ENCODE peak calls at places on chromosome 19, in five cellular contexts. One of them, this sample, is unnamed. For H3K4me1, the result is how much of the 10 kb centered on the place peaks cover.

GRCh38 chr19:31589109-31589508 is 239.9 kb upstream of the TSHZ3 start:
- DNase-seq in mesendoderm: peak
- DNase-seq in K562: no peak
- DNase-seq in IMR-90: no peak
- DNase-seq in GM23248: no peak
- DNase-seq in this sample: no peak

GRCh38 chr19:6476155-6476895 is 5.3 kb downstream of the DENND1C start:
- DNase-seq in K562: peak
- DNase-seq in GM23248: peak
- DNase-seq in IMR-90: peak
- DNase-seq in mesendoderm: peak
- DNase-seq in this sample: peak

GRCh38 chr19:38190061-38190460 is 34.0 kb downstream of the DPF1 start:
- DNase-seq in K562: peak
- DNase-seq in IMR-90: no peak
- DNase-seq in mesendoderm: no peak
- DNase-seq in GM23248: no peak
- DNase-seq in this sample: no peak

GRCh38 chr19:41998246-41999020 is 4.4 kb upstream of the ATP1A3 start:
- DNase-seq in GM23248: peak
- DNase-seq in IMR-90: peak
- DNase-seq in K562: peak
- DNase-seq in mesendoderm: peak
- DNase-seq in this sample: peak

GRCh38 chr19:32233885-32234284 is 111.5 kb upstream of the ZNF507 start:
- DNase-seq in IMR-90: no peak
- DNase-seq in K562: no peak
- DNase-seq in GM23248: no peak
- DNase-seq in mesendoderm: no peak
- DNase-seq in this sample: no peak

GRCh38 chr19:4930664-4931063 is 21.4 kb downstream of the UHRF1 start:
- DNase-seq in GM23248: no peak
- DNase-seq in IMR-90: peak
- DNase-seq in mesendoderm: no peak
- DNase-seq in K562: peak
- DNase-seq in this sample: no peak

GRCh38 chr19:19528721-19529490 is at the start of gene YJEFN3:
- DNase-seq in K562: no peak
- DNase-seq in mesendoderm: no peak
- DNase-seq in GM23248: peak
- DNase-seq in IMR-90: peak
- DNase-seq in this sample: no peak

GRCh38 chr19:55477905-55478304 is 1.5 kb downstream of the ZNF628 start:
- DNase-seq in mesendoderm: no peak
- DNase-seq in IMR-90: no peak
- DNase-seq in K562: no peak
- DNase-seq in GM23248: no peak
- DNase-seq in this sample: no peak

GRCh38 chr19:11288349-11288748 is 7.6 kb upstream of the TSPAN16 start:
- DNase-seq in K562: no peak
- DNase-seq in mesendoderm: no peak
- DNase-seq in GM23248: peak
- DNase-seq in IMR-90: peak
- DNase-seq in this sample: peak

GRCh38 chr19:12936582-12936981 is 1.8 kb upstream of the CALR start:
- DNase-seq in K562: no peak
- DNase-seq in GM23248: no peak
- DNase-seq in mesendoderm: no peak
- DNase-seq in IMR-90: no peak
- DNase-seq in this sample: no peak

GRCh38 chr19:6067975-6068374 is 42.3 kb downstream of the RFX2 start:
- DNase-seq in GM23248: no peak
- DNase-seq in IMR-90: no peak
- DNase-seq in K562: no peak
- DNase-seq in mesendoderm: no peak
- DNase-seq in this sample: no peak

GRCh38 chr19:37361994-37362393 is 8.9 kb upstream of the ZNF527 start:
- DNase-seq in K562: no peak
- DNase-seq in mesendoderm: no peak
- DNase-seq in IMR-90: peak
- DNase-seq in GM23248: peak
- DNase-seq in this sample: peak

GRCh38 chr19:3346677-3347353 is 19.6 kb upstream of the NFIC start:
- DNase-seq in mesendoderm: no peak
- DNase-seq in IMR-90: no peak
- DNase-seq in K562: no peak
- DNase-seq in GM23248: peak
- DNase-seq in this sample: peak

GRCh38 chr19:23415561-23416191 is 20.4 kb upstream of the ZNF91 start:
- DNase-seq in GM23248: peak
- DNase-seq in mesendoderm: peak
- DNase-seq in IMR-90: no peak
- DNase-seq in K562: no peak
- DNase-seq in this sample: no peak

GRCh38 chr19:41957838-41958366 is 1.2 kb downstream of the RABAC1 start:
- DNase-seq in GM23248: peak
- DNase-seq in K562: peak
- DNase-seq in IMR-90: peak
- DNase-seq in mesendoderm: peak
- DNase-seq in this sample: peak

GRCh38 chr19:29889702-29890101 is 52.3 kb upstream of the URI1 start:
- DNase-seq in GM23248: no peak
- DNase-seq in K562: no peak
- DNase-seq in mesendoderm: no peak
- DNase-seq in IMR-90: no peak
- DNase-seq in this sample: no peak

GRCh38 chr19:53908106-53908932 is 759 bp upstream of the CACNG7 start:
- DNase-seq in mesendoderm: peak
- DNase-seq in IMR-90: peak
- DNase-seq in GM23248: peak
- DNase-seq in K562: peak
- DNase-seq in this sample: peak

GRCh38 chr19:5292453-5292842 is 48.2 kb downstream of the PTPRS start:
- DNase-seq in GM23248: peak
- DNase-seq in mesendoderm: no peak
- DNase-seq in K562: no peak
- DNase-seq in IMR-90: peak
- DNase-seq in this sample: peak

GRCh38 chr19:11105014-11105636 is 15.9 kb downstream of the LDLR start:
- DNase-seq in K562: no peak
- DNase-seq in GM23248: no peak
- DNase-seq in mesendoderm: no peak
- DNase-seq in IMR-90: no peak
- DNase-seq in this sample: no peak

GRCh38 chr19:53068834-53069233 is 24.3 kb downstream of the ERVV-2 start:
- DNase-seq in GM23248: no peak
- DNase-seq in IMR-90: no peak
- DNase-seq in mesendoderm: no peak
- DNase-seq in K562: no peak
- DNase-seq in this sample: no peak

GRCh38 chr19:14059093-14059480 is 2.8 kb downstream of the PALM3 start:
- DNase-seq in K562: peak
- DNase-seq in IMR-90: no peak
- DNase-seq in GM23248: no peak
- DNase-seq in mesendoderm: no peak
- DNase-seq in this sample: peak

GRCh38 chr19:10701955-10702307 is 692 bp downstream of the QTRT1 start:
- DNase-seq in K562: peak
- DNase-seq in IMR-90: no peak
- DNase-seq in GM23248: peak
- DNase-seq in mesendoderm: peak
- DNase-seq in this sample: no peak

GRCh38 chr19:49638360-49638759 is 1.6 kb downstream of the RRAS start:
- DNase-seq in mesendoderm: peak
- DNase-seq in GM23248: peak
- DNase-seq in K562: no peak
- DNase-seq in IMR-90: no peak
- DNase-seq in this sample: peak

GRCh38 chr19:6700586-6701316 is 19.7 kb downstream of the C3 start:
- DNase-seq in mesendoderm: no peak
- DNase-seq in K562: no peak
- DNase-seq in GM23248: no peak
- DNase-seq in IMR-90: no peak
- DNase-seq in this sample: no peak

GRCh38 chr19:40689339-40690049 is 957 bp downstream of the NUMBL start:
- DNase-seq in IMR-90: no peak
- DNase-seq in GM23248: peak
- DNase-seq in mesendoderm: peak
- DNase-seq in K562: peak
- DNase-seq in this sample: peak

GRCh38 chr19:658916-659839 is 3.8 kb downstream of the RNF126 start:
- DNase-seq in K562: peak
- DNase-seq in IMR-90: no peak
- DNase-seq in mesendoderm: no peak
- DNase-seq in GM23248: peak
- DNase-seq in this sample: no peak

GRCh38 chr19:661427-662196 is 1.4 kb downstream of the RNF126 start:
- DNase-seq in mesendoderm: no peak
- DNase-seq in K562: no peak
- DNase-seq in IMR-90: no peak
- DNase-seq in GM23248: peak
- DNase-seq in this sample: peak

GRCh38 chr19:662207-662961 is 630 bp downstream of the RNF126 start:
- DNase-seq in K562: peak
- DNase-seq in mesendoderm: peak
- DNase-seq in GM23248: peak
- DNase-seq in IMR-90: peak
- DNase-seq in this sample: peak

GRCh38 chr19:662962-663681 is at the start of gene RNF126:
- DNase-seq in K562: peak
- DNase-seq in GM23248: peak
- DNase-seq in mesendoderm: peak
- DNase-seq in IMR-90: peak
- DNase-seq in this sample: peak

DNA sequence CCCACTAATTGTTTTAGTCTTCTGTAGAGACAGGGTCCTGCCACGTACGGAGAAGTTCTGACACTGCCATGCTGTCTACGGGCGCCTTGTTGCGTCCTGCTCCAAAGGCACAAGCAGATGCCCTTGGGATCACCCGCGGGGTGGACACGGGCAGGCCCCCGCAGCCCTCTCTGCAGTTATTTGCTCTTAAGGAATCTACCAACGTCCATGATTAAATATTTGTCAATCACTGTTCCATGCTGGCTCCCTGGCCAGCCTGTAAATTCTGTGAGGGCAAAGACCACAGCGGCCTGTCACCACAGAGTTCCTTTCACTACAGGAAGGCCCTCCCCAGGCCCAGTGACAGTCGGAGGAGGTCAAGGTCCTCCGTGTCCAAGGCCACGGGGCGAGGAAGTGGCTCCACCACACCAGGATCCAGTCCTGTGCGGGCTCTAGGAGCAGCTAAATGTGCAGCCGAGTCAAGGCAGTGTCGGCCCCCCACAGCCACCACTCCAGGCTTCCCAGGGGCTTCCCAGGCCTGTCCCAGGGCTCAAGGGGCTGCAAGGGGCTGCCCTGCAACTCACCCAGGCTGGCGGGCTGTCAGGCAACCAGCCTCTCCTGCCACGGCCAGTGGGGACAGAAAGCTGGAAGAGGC is 2.1 kb downstream of the RNF126 start:
- DNase-seq in IMR-90: no peak
- DNase-seq in mesendoderm: no peak
- DNase-seq in GM23248: no peak
- DNase-seq in K562: no peak
- DNase-seq in this sample: no peak
- H3K4me1 ChIP-seq in IMR-90: under half
- H3K4me1 ChIP-seq in mesendoderm: under half
- H3K4me1 ChIP-seq in GM23248: under half
- H3K4me1 ChIP-seq in K562: under half
- H3K4me1 ChIP-seq in this sample: half or more

GRCh38 chr19:2039082-2039958 is 11.7 kb downstream of the MKNK2 start:
- DNase-seq in GM23248: no peak
- DNase-seq in mesendoderm: no peak
- DNase-seq in K562: peak
- DNase-seq in IMR-90: no peak
- DNase-seq in this sample: no peak
- H3K9ac ChIP-seq in GM23248: no peak
- H3K9ac ChIP-seq in mesendoderm: no peak
- H3K9ac ChIP-seq in K562: no peak
- H3K9ac ChIP-seq in IMR-90: no peak
- H3K9ac ChIP-seq in this sample: no peak

GRCh38 chr19:46901701-46902401 is 41.1 kb downstream of the ARHGAP35 start:
- DNase-seq in K562: no peak
- DNase-seq in mesendoderm: no peak
- DNase-seq in IMR-90: peak
- DNase-seq in GM23248: peak
- DNase-seq in this sample: no peak

GRCh38 chr19:46902402-46902766 is 41.6 kb downstream of the ARHGAP35 start:
- DNase-seq in mesendoderm: peak
- DNase-seq in IMR-90: peak
- DNase-seq in GM23248: peak
- DNase-seq in K562: no peak
- DNase-seq in this sample: no peak

GRCh38 chr19:46898731-46899130 is 37.9 kb downstream of the ARHGAP35 start:
- DNase-seq in mesendoderm: no peak
- DNase-seq in K562: no peak
- DNase-seq in GM23248: peak
- DNase-seq in IMR-90: peak
- DNase-seq in this sample: no peak

GRCh38 chr19:46903458-46903857 is 42.7 kb downstream of the ARHGAP35 start:
- DNase-seq in GM23248: no peak
- DNase-seq in mesendoderm: peak
- DNase-seq in IMR-90: no peak
- DNase-seq in K562: no peak
- DNase-seq in this sample: no peak

DNA sequence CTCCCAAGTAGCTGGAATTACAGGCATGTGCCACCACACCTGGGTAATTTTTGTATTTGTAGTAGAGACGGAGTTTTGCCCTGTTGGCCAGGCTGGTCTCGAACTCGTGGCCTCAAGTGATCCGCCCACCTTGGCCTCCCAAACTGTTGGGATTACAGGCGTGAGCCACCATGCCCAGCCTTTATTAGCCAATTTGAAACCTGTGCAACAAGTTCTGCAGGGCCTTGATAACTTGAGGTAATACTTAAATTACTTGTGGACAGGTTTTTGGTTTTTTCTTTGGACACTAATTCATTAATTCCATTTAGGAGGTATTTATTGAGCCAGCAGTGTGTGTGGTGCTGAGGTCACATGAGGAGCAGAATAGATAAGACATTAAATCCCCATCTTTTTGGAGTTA is 39.5 kb downstream of the ARHGAP35 start:
- DNase-seq in IMR-90: no peak
- DNase-seq in K562: no peak
- DNase-seq in GM23248: no peak
- DNase-seq in mesendoderm: no peak
- DNase-seq in this sample: no peak
- H3K4me1 ChIP-seq in IMR-90: under half
- H3K4me1 ChIP-seq in K562: under half
- H3K4me1 ChIP-seq in GM23248: under half
- H3K4me1 ChIP-seq in mesendoderm: under half
- H3K4me1 ChIP-seq in this sample: under half

DNA sequence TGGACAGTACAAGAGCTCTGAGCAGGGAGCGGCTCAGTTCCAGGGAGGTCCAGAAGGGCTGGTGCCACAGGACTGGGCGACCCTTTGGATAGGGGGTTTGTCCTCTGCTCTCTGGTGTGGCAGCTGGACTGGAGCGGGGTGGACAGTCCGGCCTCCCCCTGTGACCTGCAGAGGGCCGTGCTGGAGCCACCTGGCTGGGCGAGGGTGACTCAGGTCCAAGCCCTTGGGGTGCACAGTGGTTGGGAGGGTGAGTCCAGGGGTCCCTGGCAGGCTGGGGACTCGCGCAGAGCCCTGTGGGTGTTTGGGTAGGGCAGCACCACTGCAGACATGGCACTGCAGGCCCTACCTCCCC is 7.2 kb downstream of the SSBP4 start:
- DNase-seq in IMR-90: no peak
- DNase-seq in mesendoderm: no peak
- DNase-seq in GM23248: no peak
- DNase-seq in K562: no peak
- DNase-seq in this sample: no peak
- H3K9ac ChIP-seq in IMR-90: peak
- H3K9ac ChIP-seq in mesendoderm: no peak
- H3K9ac ChIP-seq in GM23248: peak
- H3K9ac ChIP-seq in K562: no peak
- H3K9ac ChIP-seq in this sample: peak

This sample was measured in adipocyte.